ENCODE peak calls at places on chromosomes 3 and 15, in six cellular contexts. R is type B pancreatic cell, A is NB4, F is pancreas, J is right atrium auricular region, V is HL-60. U is an unnamed sample.
A peak's percentile ranks its signal among the peaks of the same experiment; 100 is the strongest.

GRCh38 chr3:77686560-77686959 is 646.7 kb downstream of the ROBO2 start:
- DNase-seq in R (no peak), A (no peak), F (no peak), J (no peak), V (no peak), U (no peak)

GRCh38 chr3:63625161-63625560 is 27.3 kb upstream of the SNTN start:
- DNase-seq in R (no peak), A (no peak), F (no peak), J (no peak), V (no peak), U (no peak)

GRCh38 chr3:72003936-72004335 is 219.0 kb upstream of the PROK2 start:
- DNase-seq in R (no peak), A (no peak), F (no peak), J (no peak), V (no peak), U (no peak)

GRCh38 chr15:69092159-69092558 is 68.3 kb upstream of the GLCE start:
- DNase-seq in R (no peak), A (no peak), F (no peak), J (no peak), V (no peak), U (no peak)

GRCh38 chr3:31981206-31982181 is at the start of the genes OSBPL10 and ZNF860:
- DNase-seq in R (peak; percentile 77), A (peak; percentile 29), F (peak; percentile 91), J (peak; percentile 87), V (peak; percentile 17), U (peak; percentile 94)

GRCh38 chr3:177210744-177211502 is 13.6 kb upstream of the TBL1XR1 start:
- DNase-seq in R (no peak), A (no peak), F (no peak), J (no peak), V (no peak), U (no peak)

GRCh38 chr3:196220587-196220986 is 4.3 kb downstream of the SLC51A start:
- DNase-seq in R (no peak), A (peak; percentile 83), F (no peak), J (peak; percentile 65), V (peak; percentile 89), U (no peak)

GRCh38 chr3:62672270-62672987 is 202.8 kb downstream of the CADPS start:
- DNase-seq in R (no peak), A (no peak), F (no peak), J (no peak), V (no peak), U (no peak)

GRCh38 chr3:129985113-129985512 is 10.6 kb downstream of the TRH start:
- DNase-seq in R (no peak), A (no peak), F (no peak), J (no peak), V (no peak), U (no peak)

GRCh38 chr15:58477228-58477627 is 45.4 kb downstream of the LIPC start:
- DNase-seq in R (no peak), A (peak; percentile 92), F (no peak), J (no peak), V (peak; percentile 14), U (no peak)

GRCh38 chr15:65796610-65797012 is 4.5 kb upstream of the DENND4A start:
- DNase-seq in R (no peak), A (peak; percentile 42), F (no peak), J (no peak), V (no peak), U (no peak)

GRCh38 chr3:87867001-87867400 is 191.8 kb downstream of the CGGBP1 start:
- DNase-seq in R (no peak), A (no peak), F (no peak), J (no peak), V (no peak), U (no peak)

GRCh38 chr3:136883967-136884720 is 22.1 kb downstream of the NCK1 start:
- DNase-seq in R (no peak), A (no peak), F (no peak), J (no peak), V (no peak), U (no peak)

GRCh38 chr15:33701304-33701696 is 267.0 kb upstream of the CHRM5 start:
- DNase-seq in R (no peak), A (no peak), F (no peak), J (no peak), V (no peak), U (no peak)

GRCh38 chr3:13544293-13544831 is 4.6 kb upstream of the FBLN2 start:
- DNase-seq in R (no peak), A (no peak), F (no peak), J (no peak), V (no peak), U (no peak)

GRCh38 chr3:138947303-138948121 is 495 bp downstream of the FOXL2NB start:
- DNase-seq in R (no peak), A (peak; percentile 13), F (no peak), J (no peak), V (no peak), U (no peak)

GRCh38 chr15:44537728-44538240 is 837 bp downstream of the EIF3J start:
- DNase-seq in R (no peak), A (peak; percentile 35), F (no peak), J (no peak), V (peak; percentile 12), U (no peak)

GRCh38 chr15:77870195-77871065 is 207.1 kb downstream of the TBC1D2B start:
- DNase-seq in R (no peak), A (peak; percentile 73), F (peak; percentile 86), J (peak; percentile 63), V (peak; percentile 58), U (peak; percentile 90)

GRCh38 chr3:44434834-44435510 is 42.5 kb downstream of the ZNF445 start:
- DNase-seq in R (no peak), A (no peak), F (no peak), J (no peak), V (no peak), U (no peak)

GRCh38 chr3:48318831-48319512 is 14.5 kb downstream of the SPINK8 start:
- DNase-seq in R (no peak), A (peak; percentile 27), F (no peak), J (no peak), V (no peak), U (no peak)
- TF ChIP-seq CTCF in R (no peak), A (no peak), F (no peak), J (no peak), V (no peak), U (no peak)

GRCh38 chr3:68256635-68257034 is 602.2 kb upstream of the SUCLG2 start:
- DNase-seq in R (no peak), A (peak; percentile 6), F (no peak), J (no peak), V (no peak), U (no peak)
- TF ChIP-seq CTCF in R (peak; percentile 64), A (peak; percentile 23), F (no peak), J (no peak), V (no peak), U (peak; percentile 23)

GRCh38 chr3:187737401-187738088 is 7.7 kb downstream of the BCL6 start:
- DNase-seq in R (no peak), A (peak; percentile 20), F (peak; percentile 79), J (peak; percentile 87), V (peak; percentile 37), U (peak; percentile 87)
- TF ChIP-seq CTCF in R (peak; percentile 46), A (no peak), F (no peak), J (no peak), V (no peak), U (peak; percentile 11)

GRCh38 chr15:98853161-98853560 is 154.4 kb downstream of the PGPEP1L start:
- DNase-seq in R (peak; percentile 86), A (peak; percentile 91), F (peak; percentile 73), J (peak; percentile 85), V (peak; percentile 91), U (peak; percentile 93)
- TF ChIP-seq CTCF in R (peak; percentile 14), A (no peak), F (no peak), J (peak; percentile 12), V (no peak), U (peak; percentile 6)

DNA sequence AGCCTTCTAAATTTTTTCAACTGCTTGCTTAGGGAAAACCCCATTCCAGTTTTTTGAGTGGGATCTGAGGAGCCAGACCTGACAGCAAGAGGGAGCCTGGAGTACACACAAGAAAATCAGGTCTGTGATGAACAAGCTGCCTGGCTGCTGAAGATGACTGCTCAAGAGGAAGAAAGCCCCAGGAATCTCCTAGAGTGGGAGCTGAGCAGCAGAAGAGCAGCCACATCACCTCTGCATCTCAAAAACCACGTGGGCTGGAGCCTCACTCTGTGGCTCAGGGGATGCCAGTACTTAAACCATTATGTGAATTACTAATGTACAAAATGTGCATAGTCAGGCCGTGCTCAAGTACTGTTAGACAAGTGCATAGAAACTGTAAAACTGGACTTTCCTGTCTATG is 52.4 kb downstream of the SLC9A9 start:
- DNase-seq in R (no peak), A (no peak), F (no peak), J (no peak), V (no peak), U (no peak)
- TF ChIP-seq CTCF in R (no peak), A (no peak), F (no peak), J (peak; percentile 24), V (no peak), U (no peak)

DNA sequence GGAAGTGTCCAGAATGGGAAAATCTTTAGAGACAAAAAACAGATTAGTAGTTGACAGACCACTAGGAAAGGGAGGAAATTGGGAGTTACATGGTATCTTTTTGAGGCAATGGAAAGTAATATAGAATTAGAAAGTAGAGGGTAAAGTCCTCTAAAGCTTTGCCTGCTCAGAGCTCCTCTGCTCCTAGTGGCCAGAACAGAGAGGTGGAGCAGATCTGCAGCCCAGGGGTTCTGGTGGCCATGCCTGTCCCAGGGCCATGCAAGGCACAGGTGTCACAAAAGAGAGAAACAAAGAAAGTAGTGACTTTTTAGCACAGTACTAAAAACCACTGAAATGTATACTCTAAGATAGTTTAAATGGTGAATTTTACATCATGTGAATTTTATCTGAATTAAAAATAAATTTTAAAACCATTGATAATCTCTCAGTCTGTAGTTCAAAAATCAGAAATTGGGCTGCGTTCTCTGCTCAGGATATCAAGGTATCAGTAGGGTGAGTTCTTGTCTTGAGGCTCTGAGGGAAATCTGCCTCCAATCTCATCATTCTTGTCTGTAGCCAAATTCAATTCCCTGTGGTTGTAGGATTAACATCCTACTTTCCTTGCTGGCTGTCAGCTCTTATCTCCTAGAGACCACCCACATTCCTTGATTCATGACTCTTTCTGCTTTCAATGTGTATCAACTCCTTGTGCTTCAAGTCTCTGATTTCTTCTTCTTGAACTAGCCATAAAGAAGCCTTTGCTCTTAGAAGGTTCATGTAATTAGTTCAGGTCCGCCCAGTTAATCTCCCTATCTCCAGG is 23.6 kb downstream of the PYGO1 start:
- DNase-seq in R (no peak), A (no peak), F (no peak), J (no peak), V (no peak), U (no peak)
- TF ChIP-seq CTCF in R (peak; percentile 48), A (no peak), F (no peak), J (no peak), V (no peak), U (no peak)

DNA sequence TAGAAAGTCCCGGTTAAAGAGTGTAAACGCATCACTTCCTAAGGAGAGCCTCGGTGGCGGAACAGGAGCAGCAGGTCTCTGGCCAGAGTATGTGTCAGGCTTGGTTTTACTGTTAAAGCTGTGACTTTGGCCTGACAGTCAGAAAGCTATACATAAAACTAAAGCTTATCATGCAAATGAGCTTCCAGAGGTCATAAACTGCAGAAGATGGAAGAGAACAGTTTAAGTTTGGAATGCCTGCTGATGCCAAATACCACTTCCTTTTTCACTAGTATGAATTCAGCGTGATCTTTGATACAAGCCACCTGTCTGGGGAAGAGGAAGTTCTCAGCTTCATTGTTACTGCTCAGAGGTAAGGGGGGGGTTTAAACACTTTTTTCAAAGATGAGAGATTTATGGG is 125.0 kb upstream of the CTDSPL start:
- DNase-seq in R (no peak), A (no peak), F (no peak), J (no peak), V (no peak), U (no peak)
- TF ChIP-seq CTCF in R (no peak), A (no peak), F (no peak), J (no peak), V (no peak), U (no peak)

U was measured in osteocyte.